ENCODE peak calls at places on chromosomes 16 and 17, in ten cellular contexts. X, L, D, E, P, Q, G, O, Z and U are unnamed samples.

GRCh38 chr17:35002876-35003551 is 22.7 kb downstream of the LIG3 start:
- DNase-seq in P (no peak), Z (no peak), L (no peak), X (no peak), Q (no peak), G (peak; percentile 72), O (no peak), E (no peak), D (peak; percentile 89), U (peak; percentile 49)

GRCh38 chr17:66577041-66577440 is 257.9 kb upstream of the CACNG5 start:
- DNase-seq in Q (no peak), X (no peak), O (no peak), P (no peak), E (no peak), L (no peak), Z (no peak), G (no peak), D (no peak), U (no peak)

GRCh38 chr16:6644916-6645315 is 687.7 kb upstream of the RBFOX1 start:
- DNase-seq in L (no peak), P (no peak), O (no peak), D (no peak), G (no peak), Z (no peak), X (no peak), Q (no peak), E (no peak), U (no peak)

GRCh38 chr16:68233085-68233834 is 2.7 kb downstream of the ESRP2 start:
- DNase-seq in E (no peak), G (no peak), O (no peak), X (no peak), L (no peak), Q (no peak), D (peak; percentile 13), Z (no peak), P (no peak), U (no peak)

GRCh38 chr16:13970708-13971422 is 50.9 kb downstream of the ERCC4 start:
- DNase-seq in Q (no peak), Z (no peak), L (peak; percentile 45), G (no peak), E (no peak), O (no peak), D (no peak), X (no peak), P (no peak), U (no peak)

GRCh38 chr17:72516772-72517399 is 396.1 kb downstream of the SOX9 start:
- DNase-seq in G (peak; percentile 22), D (no peak), L (no peak), Q (no peak), E (no peak), P (no peak), Z (no peak), X (no peak), O (no peak), U (no peak)

GRCh38 chr17:14201087-14201486 is 35.6 kb downstream of the CDRT15 start:
- DNase-seq in G (no peak), P (no peak), Z (no peak), L (no peak), E (no peak), D (no peak), O (no peak), Q (peak; percentile 9), X (no peak), U (no peak)

GRCh38 chr17:36920032-36921000 is 17.0 kb upstream of the LHX1 start:
- DNase-seq in E (no peak), L (no peak), G (no peak), Z (no peak), X (no peak), Q (no peak), D (no peak), O (no peak), P (no peak), U (no peak)

DNA sequence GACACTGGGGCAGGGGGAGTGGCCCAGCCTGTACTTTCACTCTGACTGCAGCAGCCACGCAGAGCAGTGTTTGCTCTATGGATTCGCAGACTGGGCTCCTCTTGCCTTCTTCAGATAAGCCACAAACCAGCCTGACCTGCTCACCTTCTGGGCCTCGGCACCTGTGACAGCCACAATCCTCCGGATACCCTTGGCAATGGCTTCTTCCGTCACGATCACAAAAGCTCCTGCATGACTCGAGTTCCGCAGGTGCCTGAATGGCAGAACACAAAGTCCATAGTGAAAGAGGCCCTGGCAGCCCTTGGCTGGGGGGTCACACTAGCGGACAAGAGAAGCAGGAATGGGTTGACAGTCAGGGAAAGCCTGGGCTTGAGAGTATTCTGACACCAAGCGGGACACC is 3.8 kb upstream of the EXOSC6 start:
- DNase-seq in X (no peak), E (no peak), D (no peak), Q (no peak), G (no peak), Z (no peak), O (no peak), P (no peak), L (no peak), U (no peak)
- TF ChIP-seq POLR2A in X (no peak), E (no peak), D (no peak), Q (no peak), G (no peak), Z (no peak), O (no peak), P (no peak), L (no peak), U (no peak)

GRCh38 chr17:76469076-76469990 is 1.9 kb downstream of the AANAT start:
- DNase-seq in Z (no peak), E (no peak), O (no peak), X (no peak), D (no peak), Q (no peak), L (no peak), G (no peak), P (no peak), U (no peak)

GRCh38 chr17:76468634-76469010 is 1.2 kb downstream of the AANAT start:
- DNase-seq in Z (no peak), D (no peak), X (no peak), P (no peak), O (no peak), Q (no peak), L (no peak), G (no peak), E (no peak), U (no peak)

GRCh38 chr17:76467366-76467765 is at the start of gene AANAT:
- DNase-seq in P (no peak), Q (no peak), L (no peak), O (no peak), X (no peak), D (no peak), E (no peak), G (no peak), Z (no peak), U (no peak)

GRCh38 chr17:76466775-76467130 is 650 bp upstream of the AANAT start:
- DNase-seq in O (no peak), E (no peak), P (no peak), D (no peak), G (no peak), X (no peak), L (no peak), Z (no peak), Q (no peak), U (peak; percentile 42)

DNA sequence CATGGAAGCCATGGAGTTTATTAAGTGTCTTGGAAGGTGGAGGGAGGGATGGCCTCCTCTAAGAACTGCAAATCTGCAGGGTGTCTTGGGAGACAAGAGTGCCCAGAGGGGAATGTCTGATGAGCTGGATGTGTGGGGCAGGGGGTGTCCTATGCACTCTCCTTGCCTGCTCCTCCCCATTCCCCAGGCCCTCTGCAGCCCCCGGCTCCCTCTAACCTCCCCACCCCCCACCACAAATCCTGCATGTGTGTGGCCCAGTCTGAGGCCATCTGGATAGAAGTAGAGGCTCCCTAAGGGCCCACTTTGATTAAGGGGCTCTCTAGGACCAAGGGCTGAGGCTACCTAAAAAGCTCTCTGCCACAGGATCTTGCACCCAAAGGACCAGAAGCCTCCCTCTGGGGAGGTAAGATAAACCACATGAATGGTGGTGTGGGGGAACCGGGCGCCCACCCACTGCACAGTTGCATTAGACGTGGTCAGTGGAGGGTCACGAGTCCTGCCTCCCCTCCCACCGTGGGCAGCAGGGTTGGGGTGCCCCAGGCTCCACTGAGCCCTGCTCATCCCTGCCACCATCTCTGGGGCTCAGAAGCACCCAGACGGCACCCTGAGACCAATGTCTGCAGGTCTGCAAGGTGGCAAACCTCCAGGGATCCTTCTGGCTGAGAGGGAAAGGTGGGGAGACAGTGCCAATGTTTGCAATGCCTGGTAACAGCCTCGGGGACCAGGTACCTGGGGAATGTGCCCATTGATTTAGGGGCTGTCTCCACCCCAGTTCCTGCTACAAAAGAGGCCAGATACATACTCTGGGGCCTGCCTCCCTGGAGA is 618 bp downstream of the AANAT start:
- DNase-seq in L (no peak), Q (no peak), P (no peak), D (no peak), Z (no peak), O (no peak), E (no peak), G (no peak), X (no peak), U (no peak)
- H3K27ac ChIP-seq in L (no peak overlapping the region), Q (no peak overlapping the region), P (no peak overlapping the region), D (no peak overlapping the region), Z (no peak overlapping the region), O (no peak overlapping the region), E (no peak overlapping the region), G (no peak overlapping the region), X (peak overlapping the region; percentile 38), U (no peak overlapping the region)

DNA sequence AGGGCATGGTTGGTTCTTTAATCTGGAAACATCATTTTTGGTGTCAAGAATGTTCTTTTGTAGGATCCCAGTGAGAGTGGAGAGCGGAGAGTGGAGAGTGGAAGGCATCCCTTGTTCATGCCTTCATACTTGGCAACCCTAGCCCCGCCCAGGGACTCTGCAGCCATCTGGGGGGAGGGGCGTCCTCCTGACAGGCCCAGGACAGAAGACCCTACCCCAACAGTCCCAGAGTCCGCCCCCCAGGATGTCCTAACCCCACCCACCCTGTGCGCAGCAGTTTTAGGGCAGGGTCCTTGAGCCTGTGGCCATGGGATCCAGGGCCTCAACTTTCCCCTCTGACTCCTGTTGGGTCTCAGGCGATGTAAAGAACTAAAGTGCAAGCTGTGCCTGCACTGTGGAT is 4.5 kb downstream of the SLC26A11 start:
- DNase-seq in Q (no peak), P (no peak), G (no peak), X (no peak), Z (no peak), D (no peak), L (no peak), O (no peak), E (no peak), U (no peak)
- H3K27me3 ChIP-seq in Q (no peaks in the 10 kb centered on the region), P (peaks cover 7% of the 10 kb centered on the region), G (no peaks in the 10 kb centered on the region), X (no peaks in the 10 kb centered on the region), Z (no peaks in the 10 kb centered on the region), D (no peaks in the 10 kb centered on the region), L (no peaks in the 10 kb centered on the region), O (no peaks in the 10 kb centered on the region), E (no peaks in the 10 kb centered on the region), U (no peaks in the 10 kb centered on the region)

GRCh38 chr16:85372627-85373372 is 240.3 kb upstream of the GSE1 start:
- DNase-seq in G (no peak), E (no peak), X (no peak), O (no peak), L (no peak), Q (no peak), Z (no peak), D (peak; percentile 83), P (no peak), U (no peak)

GRCh38 chr16:85369741-85370528 is 243.2 kb upstream of the GSE1 start:
- DNase-seq in X (peak; percentile 80), P (no peak), Z (peak; percentile 53), E (no peak), G (peak; percentile 34), L (no peak), O (no peak), D (peak; percentile 86), Q (no peak), U (peak; percentile 47)

GRCh38 chr16:85370543-85370880 is 242.6 kb upstream of the GSE1 start:
- DNase-seq in P (no peak), Q (no peak), O (no peak), X (no peak), Z (no peak), L (no peak), E (no peak), G (no peak), D (no peak), U (no peak)

GRCh38 chr16:85371948-85372347 is 241.2 kb upstream of the GSE1 start:
- DNase-seq in O (no peak), Z (no peak), E (no peak), P (no peak), G (no peak), Q (no peak), X (no peak), L (no peak), D (no peak), U (no peak)

DNA sequence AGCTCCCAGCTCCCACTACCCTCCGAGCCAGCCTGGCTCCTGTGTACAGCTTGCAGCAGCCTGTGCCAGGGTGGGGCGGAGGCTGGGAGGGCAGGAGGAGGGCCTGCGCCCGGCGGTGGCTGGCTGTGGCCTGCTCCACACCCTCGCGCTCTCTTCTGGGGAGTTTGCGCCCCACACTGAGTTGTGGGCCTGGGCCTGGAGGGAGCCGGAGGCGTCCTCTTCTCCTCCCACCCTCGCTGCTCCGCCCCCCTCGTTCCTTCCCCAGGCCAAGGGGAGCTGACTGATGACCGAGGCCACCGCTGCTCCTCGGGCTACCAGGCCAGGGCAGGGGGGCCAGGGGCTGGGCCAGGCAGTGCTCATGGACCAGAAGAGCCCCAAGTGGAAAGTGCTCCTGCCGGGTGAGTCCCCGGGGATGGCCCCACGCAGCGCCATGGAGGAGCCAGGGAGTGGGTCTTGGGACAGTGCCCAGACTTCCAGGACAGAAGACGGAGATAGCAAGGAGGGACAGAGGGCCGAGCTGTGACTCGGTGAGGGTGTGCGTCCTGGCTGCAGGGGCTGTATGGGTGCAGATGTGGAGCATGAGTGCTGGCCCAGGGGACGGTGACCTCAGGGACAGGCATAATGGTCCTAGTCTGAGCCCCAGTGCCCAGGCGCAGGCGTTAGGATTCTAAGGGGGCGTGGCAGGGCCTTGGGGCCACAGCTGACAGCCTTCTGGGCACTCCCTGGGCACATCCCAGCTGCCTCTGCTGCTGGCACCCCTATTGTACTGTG is 242.1 kb upstream of the GSE1 start:
- DNase-seq in D (peak; percentile 89), Q (no peak), X (peak; percentile 87), P (no peak), L (no peak), Z (no peak), G (peak; percentile 82), E (no peak), O (peak; percentile 60), U (no peak)
- TF ChIP-seq POLR2A in D (no peak), Q (no peak), X (no peak), P (no peak), L (no peak), Z (no peak), G (peak; percentile 60), E (no peak), O (no peak), U (no peak)